ENCODE peak calls at places on chromosomes 11 and 22, in eight cellular contexts. V is body of pancreas, W is HFFc6, Q is Peyer's patch, D is cardiac fibroblast, Z is lower leg skin, O is fibroblast of pulmonary artery, N is Panc1. H is an unnamed sample.

GRCh38 chr22:48483764-48484528 is 1343.7 kb downstream of the BRD1 start:
- DNase-seq in V (no peak), W (no peak), Q (peak), D (no peak), Z (peak), O (no peak), N (no peak), H (no peak)

GRCh38 chr11:65579291-65579690 is 3.4 kb downstream of the EHBP1L1 start:
- DNase-seq in V (no peak), W (no peak), Q (no peak), D (no peak), Z (no peak), O (no peak), N (no peak), H (no peak)

GRCh38 chr11:130786586-130786985 is 129.7 kb downstream of the SNX19 start:
- DNase-seq in V (no peak), W (no peak), Q (no peak), D (no peak), Z (no peak), O (no peak), N (no peak), H (no peak)

GRCh38 chr11:8277691-8278090 is 14.0 kb upstream of the LMO1 start:
- DNase-seq in V (no peak), W (no peak), Q (peak), D (no peak), Z (peak), O (no peak), N (no peak), H (peak)

GRCh38 chr11:72609045-72609444 is 65.2 kb downstream of the PDE2A start:
- DNase-seq in V (no peak), W (peak), Q (no peak), D (peak), Z (no peak), O (peak), N (no peak), H (peak)

GRCh38 chr22:37018815-37019308 is 385 bp downstream of the TST start:
- DNase-seq in V (peak), W (peak), Q (peak), D (peak), Z (peak), O (peak), N (no peak), H (peak)

GRCh38 chr11:59271247-59271755 is 58.6 kb upstream of the MPEG1 start:
- DNase-seq in V (no peak), W (no peak), Q (no peak), D (no peak), Z (no peak), O (no peak), N (no peak), H (no peak)

GRCh38 chr22:37520754-37521153 is 1.5 kb upstream of the CARD10 start:
- DNase-seq in V (no peak), W (no peak), Q (peak), D (no peak), Z (no peak), O (no peak), N (no peak), H (no peak)

GRCh38 chr11:10534331-10534730 is 6.7 kb downstream of the RNF141 start:
- DNase-seq in V (no peak), W (no peak), Q (no peak), D (no peak), Z (no peak), O (no peak), N (no peak), H (no peak)

GRCh38 chr11:134176284-134176683 is 47.5 kb downstream of the NCAPD3 start:
- DNase-seq in V (no peak), W (no peak), Q (no peak), D (peak), Z (no peak), O (no peak), N (no peak), H (no peak)

DNA sequence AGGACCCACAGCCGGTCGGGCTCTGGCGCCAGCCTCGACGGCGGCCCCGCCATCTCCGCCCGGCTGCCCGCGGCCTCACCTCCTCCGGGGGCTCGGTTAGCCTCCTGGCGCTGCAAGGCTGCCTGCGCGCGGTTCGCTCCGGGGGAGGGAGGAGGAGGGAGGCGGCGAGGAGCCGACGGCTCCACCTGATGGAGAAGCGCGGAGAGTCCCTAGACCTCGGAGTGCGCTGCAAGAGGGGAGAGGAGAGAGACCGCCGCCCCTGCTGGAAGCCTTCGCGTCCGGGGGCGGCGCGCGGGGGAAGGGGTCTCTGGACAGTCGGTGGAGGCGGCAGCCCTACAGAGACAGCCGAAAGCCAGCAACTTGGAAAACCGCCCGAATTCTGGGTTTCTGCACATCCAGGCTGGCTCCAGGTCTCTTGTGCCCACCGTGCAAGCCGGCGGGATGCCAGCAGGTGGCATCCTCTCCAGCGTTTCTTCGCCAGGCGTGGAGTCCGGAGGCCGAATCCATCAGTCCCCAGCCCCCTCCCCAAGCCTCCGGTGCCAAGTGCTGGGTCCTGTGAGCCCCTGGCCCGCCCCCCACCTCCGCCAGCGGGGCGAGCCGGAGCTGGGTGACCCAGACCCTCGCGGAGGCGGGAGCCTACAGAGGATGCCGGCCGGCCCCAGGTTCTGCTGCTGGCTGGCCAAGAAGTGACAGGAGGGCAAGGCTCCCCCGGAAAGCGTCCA is 2.9 kb upstream of the KIRREL3 start:
- DNase-seq in V (peak), W (peak), Q (peak), D (no peak), Z (no peak), O (peak), N (no peak), H (no peak)
- TF ChIP-seq CTCF in V (peak), W (peak), Q (no peak), D (no peak), Z (no peak), O (no peak), N (peak), H (no peak)

GRCh38 chr11:75087319-75088055 is 9.2 kb downstream of the OR2AT4 start:
- DNase-seq in V (no peak), W (no peak), Q (no peak), D (no peak), Z (no peak), O (no peak), N (no peak), H (no peak)
- TF ChIP-seq CTCF in V (no peak), W (no peak), Q (no peak), D (no peak), Z (no peak), O (no peak), N (no peak), H (no peak)

GRCh38 chr11:92687724-92688123 is 281.7 kb upstream of the MTNR1B start:
- DNase-seq in V (no peak), W (no peak), Q (no peak), D (no peak), Z (no peak), O (no peak), N (no peak), H (no peak)
- TF ChIP-seq CTCF in V (no peak), W (no peak), Q (no peak), D (no peak), Z (no peak), O (no peak), N (no peak), H (no peak)

GRCh38 chr11:69270929-69271328 is 23.0 kb upstream of the MYEOV start:
- DNase-seq in V (no peak), W (no peak), Q (no peak), D (no peak), Z (no peak), O (no peak), N (no peak), H (no peak)
- TF ChIP-seq CTCF in V (no peak), W (no peak), Q (no peak), D (no peak), Z (no peak), O (no peak), N (no peak), H (no peak)